ENCODE peak calls at places on chromosomes 12 and 14, in seven cellular contexts. W is effector memory CD8-positive, alpha-beta T cell; Y is nucleus accumbens; E is AG09309; C is NCI-H345; Q is neural crest cell; H is MM.1S. T is an unnamed sample.

GRCh38 chr12:31954925-31955678 is 4.1 kb upstream of the RESF1 start:
- DNase-seq in W (no peak), E (no peak), H (no peak), C (no peak), Y (no peak), Q (no peak), T (no peak)

GRCh38 chr12:89126712-89127111 is 225.6 kb downstream of the DUSP6 start:
- DNase-seq in Q (no peak), E (no peak), W (no peak), H (no peak), C (no peak), Y (no peak), T (no peak)

GRCh38 chr12:43285248-43285647 is 266.8 kb downstream of the ADAMTS20 start:
- DNase-seq in E (peak; percentile 86), Y (no peak), C (no peak), Q (no peak), W (no peak), H (peak; percentile 75), T (no peak)

GRCh38 chr12:121792607-121793500 is 634 bp downstream of the RHOF start:
- DNase-seq in C (no peak), Y (no peak), W (peak; percentile 63), E (no peak), H (no peak), Q (no peak), T (no peak)

GRCh38 chr12:132395908-132396305 is 66.5 kb upstream of the GALNT9 start:
- DNase-seq in W (no peak), Y (no peak), H (no peak), E (no peak), Q (no peak), C (no peak), T (no peak)

GRCh38 chr12:121038861-121039654 is at the start of gene OASL:
- DNase-seq in Q (no peak), Y (no peak), E (peak; percentile 33), C (no peak), W (peak; percentile 60), H (peak; percentile 36), T (peak; percentile 24)

GRCh38 chr12:102234599-102234998 is 37.0 kb upstream of the PMCH start:
- DNase-seq in W (no peak), H (no peak), Q (no peak), Y (no peak), E (no peak), C (no peak), T (no peak)

GRCh38 chr14:48008646-48009045 is 333.2 kb upstream of the MDGA2 start:
- DNase-seq in W (no peak), H (no peak), C (no peak), E (no peak), Q (no peak), Y (no peak), T (no peak)

GRCh38 chr14:64812412-64812811 is 67.3 kb downstream of the SPTB start:
- DNase-seq in Q (no peak), W (no peak), C (peak; percentile 88), H (peak; percentile 78), E (no peak), Y (no peak), T (no peak)

GRCh38 chr14:22561661-22562579 is 27.1 kb downstream of the DAD1 start:
- DNase-seq in Q (no peak), Y (no peak), W (peak; percentile 76), C (no peak), H (no peak), E (no peak), T (no peak)

GRCh38 chr12:12007001-12007712 is 63.6 kb upstream of the BCL2L14 start:
- DNase-seq in E (no peak), Q (no peak), W (no peak), H (no peak), Y (no peak), C (no peak), T (no peak)

GRCh38 chr14:51715250-51715649 is 63.5 kb downstream of the FRMD6 start:
- DNase-seq in Y (no peak), W (no peak), H (no peak), Q (no peak), E (no peak), C (no peak), T (no peak)

GRCh38 chr14:50320279-50320678 is 8.2 kb downstream of the DMAC2L start:
- DNase-seq in C (no peak), Y (no peak), H (peak; percentile 52), Q (no peak), W (no peak), E (no peak), T (peak; percentile 41)

T was measured in Ammon's horn.